ENCODE peak calls at places on chromosome 1, in seven cellular contexts. B, O, A, E, K, C and Y are unnamed samples.

GRCh38 chr1:6358144-6358624 is 35.4 kb downstream of the ACOT7 start:
- DNase-seq in O (no peak), B (no peak), A (no peak), E (no peak), C (no peak), K (no peak), Y (no peak)

GRCh38 chr1:8154621-8155052 is 128.5 kb upstream of the ERRFI1 start:
- DNase-seq in C (peak), E (peak), A (no peak), O (no peak), B (no peak), K (no peak), Y (no peak)

GRCh38 chr1:222464841-222465210 is 83.1 kb downstream of the HHIPL2 start:
- DNase-seq in E (peak), A (peak), O (peak), K (peak), C (peak), B (peak), Y (no peak)

GRCh38 chr1:77872645-77873044 is 15.8 kb upstream of the NEXN start:
- DNase-seq in C (no peak), E (no peak), O (no peak), K (no peak), B (no peak), A (no peak), Y (no peak)

GRCh38 chr1:100462291-100463040 is 75.5 kb upstream of the GPR88 start:
- DNase-seq in K (no peak), C (no peak), E (no peak), A (no peak), B (no peak), O (no peak), Y (no peak)

GRCh38 chr1:156727914-156728598 is at the start of gene METTL25B:
- DNase-seq in A (peak), C (peak), E (peak), O (peak), K (peak), B (peak), Y (peak)

GRCh38 chr1:98704474-98704873 is 43.0 kb downstream of the SNX7 start:
- DNase-seq in B (peak), E (no peak), C (no peak), K (no peak), O (no peak), A (no peak), Y (no peak)

GRCh38 chr1:80258659-80259058 is 1252.1 kb upstream of the ADGRL4 start:
- DNase-seq in A (no peak), B (no peak), C (no peak), K (no peak), O (no peak), E (no peak), Y (no peak)

GRCh38 chr1:236947794-236948193 is 56.4 kb downstream of the MT1HL1 start:
- DNase-seq in B (no peak), A (no peak), O (no peak), K (no peak), E (no peak), C (no peak), Y (no peak)

GRCh38 chr1:217418241-217418840 is 212.5 kb downstream of the GPATCH2 start:
- DNase-seq in A (no peak), O (no peak), K (no peak), E (no peak), B (no peak), C (no peak), Y (no peak)

GRCh38 chr1:27628712-27629111 is 6.3 kb downstream of the FGR start:
- DNase-seq in O (peak), B (no peak), K (no peak), E (no peak), A (no peak), C (no peak), Y (no peak)

GRCh38 chr1:1463312-1463711 is 8.3 kb upstream of the ATAD3B start:
- DNase-seq in B (no peak), K (no peak), C (no peak), A (no peak), O (no peak), E (no peak), Y (no peak)

GRCh38 chr1:178574345-178574744 is 61.4 kb downstream of the TEX35 start:
- DNase-seq in B (no peak), A (no peak), E (no peak), C (no peak), O (no peak), K (no peak), Y (no peak)

GRCh38 chr1:154497026-154497806 is 4.8 kb upstream of the TDRD10 start:
- DNase-seq in B (no peak), E (no peak), C (peak), O (no peak), K (no peak), A (no peak), Y (no peak)

GRCh38 chr1:25672763-25673409 is 56.3 kb downstream of the MAN1C1 start:
- DNase-seq in E (no peak), O (no peak), B (no peak), A (peak), K (no peak), C (no peak), Y (no peak)

GRCh38 chr1:25572708-25573590 is 29.5 kb downstream of the LDLRAP1 start:
- DNase-seq in E (no peak), K (peak), O (peak), C (peak), A (no peak), B (no peak), Y (no peak)

GRCh38 chr1:209008586-209008985 is 574.9 kb upstream of the CAMK1G start:
- DNase-seq in B (no peak), O (no peak), A (no peak), C (no peak), K (no peak), E (no peak), Y (no peak)

GRCh38 chr1:97190326-97190725 is 468.7 kb downstream of the PTBP2 start:
- DNase-seq in C (no peak), B (no peak), E (no peak), O (no peak), A (no peak), K (no peak), Y (no peak)

GRCh38 chr1:212601524-212601923 is 7.0 kb upstream of the ATF3 start:
- DNase-seq in E (no peak), A (no peak), C (no peak), B (no peak), K (no peak), O (no peak), Y (no peak)

GRCh38 chr1:239212841-239213240 is 173.5 kb upstream of the CHRM3 start:
- DNase-seq in K (peak), O (no peak), B (no peak), E (no peak), C (no peak), A (no peak), Y (no peak)

GRCh38 chr1:19339199-19339861 is 27.2 kb downstream of the SLC66A1 start:
- DNase-seq in K (no peak), O (no peak), A (no peak), C (no peak), E (no peak), B (no peak), Y (no peak)

GRCh38 chr1:93722081-93723031 is 40.7 kb upstream of the BCAR3 start:
- DNase-seq in C (no peak), E (no peak), A (peak), O (no peak), B (peak), K (no peak), Y (peak)

GRCh38 chr1:160108888-160109662 is 6.5 kb upstream of the ATP1A2 start:
- DNase-seq in E (no peak), C (peak), K (no peak), O (peak), A (no peak), B (no peak), Y (no peak)

GRCh38 chr1:58095183-58095582 is 451.3 kb downstream of the OMA1 start:
- DNase-seq in E (no peak), O (no peak), K (no peak), C (peak), A (no peak), B (no peak), Y (no peak)

GRCh38 chr1:174166530-174167328 is 7.4 kb downstream of the RABGAP1L start:
- DNase-seq in O (no peak), E (no peak), K (no peak), B (no peak), C (peak), A (no peak), Y (no peak)

GRCh38 chr1:47709302-47710074 is 271.6 kb downstream of the FOXD2 start:
- DNase-seq in C (no peak), E (no peak), A (no peak), O (peak), B (no peak), K (peak), Y (no peak)

GRCh38 chr1:31725777-31726535 is 22.1 kb upstream of the COL16A1 start:
- DNase-seq in E (no peak), A (peak), O (no peak), K (no peak), C (no peak), B (no peak), Y (no peak)

GRCh38 chr1:109910123-109910962 is at the start of gene CSF1:
- DNase-seq in A (peak), B (peak), O (peak), E (peak), C (peak), K (peak), Y (peak)

GRCh38 chr1:109913360-109913879 is 2.8 kb downstream of the CSF1 start:
- DNase-seq in A (no peak), K (no peak), C (no peak), E (no peak), B (no peak), O (no peak), Y (no peak)

GRCh38 chr1:109910963-109911798 is 532 bp downstream of the CSF1 start:
- DNase-seq in A (no peak), E (no peak), C (no peak), O (no peak), B (no peak), K (peak), Y (no peak)

GRCh38 chr1:109912873-109913272 is 2.2 kb downstream of the CSF1 start:
- DNase-seq in C (no peak), B (no peak), A (no peak), K (no peak), E (no peak), O (no peak), Y (no peak)

DNA sequence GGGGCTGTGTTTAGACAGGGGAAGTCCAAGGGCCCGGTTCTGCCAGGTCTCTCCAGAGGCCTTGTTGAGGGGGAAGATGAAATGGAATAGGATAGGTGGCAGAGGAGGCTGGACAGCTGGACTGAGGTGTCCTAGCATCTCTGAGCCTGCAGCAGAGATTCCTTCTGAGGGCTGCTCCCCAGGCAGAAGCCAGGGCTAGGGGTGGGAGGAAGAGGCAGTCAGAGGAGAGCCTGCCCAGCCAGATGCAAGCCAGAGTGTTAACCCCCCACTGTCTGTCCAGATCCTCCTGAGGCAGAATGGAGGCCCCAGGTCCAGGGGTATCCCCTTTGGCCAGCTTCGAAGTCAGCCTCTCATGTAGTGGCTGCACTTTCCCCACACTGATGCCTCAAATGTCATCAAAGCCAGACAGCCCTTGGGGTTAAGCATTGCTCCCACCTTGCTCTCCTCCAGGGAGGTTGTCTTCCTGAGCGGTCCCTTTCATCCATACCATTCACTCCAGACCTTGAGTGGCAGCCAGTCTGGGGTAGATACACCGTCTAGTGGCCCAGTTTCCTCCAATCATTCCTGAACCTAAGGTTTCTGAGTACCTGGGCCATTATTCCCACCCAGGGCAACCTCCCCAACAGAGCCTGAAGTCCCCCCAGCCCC is 1.7 kb downstream of the CSF1 start:
- DNase-seq in K (no peak), C (no peak), O (no peak), A (no peak), B (no peak), E (no peak), Y (no peak)
- H3K4me3 ChIP-seq in K (no peak), C (no peak), O (no peak), A (peak), B (peak), E (peak), Y (peak)

GRCh38 chr1:11037740-11038182 is 9.3 kb downstream of the MASP2 start:
- DNase-seq in A (peak), C (peak), K (peak), E (peak), B (peak), O (peak), Y (peak)
- TF ChIP-seq POLR2A in A (no peak), C (no peak), K (no peak), E (no peak), B (no peak), O (no peak), Y (no peak)

DNA sequence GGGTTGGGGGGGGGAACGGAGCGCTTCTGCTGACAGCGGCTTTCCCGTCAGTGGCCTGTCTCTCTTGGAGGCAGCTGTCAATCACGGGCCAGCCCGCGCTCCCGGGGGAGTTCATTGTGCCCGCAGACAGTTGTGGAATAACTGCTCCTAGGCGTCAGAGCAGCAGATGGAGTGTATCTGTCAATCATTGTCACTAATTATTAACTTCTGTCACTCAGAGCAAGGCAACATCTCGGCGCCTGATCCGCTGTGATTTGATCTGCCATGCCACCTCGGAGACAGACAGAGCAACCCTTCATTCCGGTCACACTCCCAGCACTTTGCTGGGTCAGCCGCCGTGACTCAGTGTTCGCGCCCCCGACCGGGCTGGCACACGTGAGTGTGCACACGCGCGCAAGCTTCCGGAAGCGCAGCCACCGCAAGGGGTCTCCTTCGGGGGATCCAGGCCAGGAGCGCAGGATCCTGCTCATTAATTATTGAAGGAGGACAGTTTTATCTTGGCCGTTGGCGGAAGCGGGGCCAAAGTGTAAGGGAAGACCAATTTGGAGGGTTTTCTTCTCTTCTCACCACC is 75.8 kb downstream of the RRAGC start:
- DNase-seq in C (peak), K (no peak), B (no peak), O (peak), E (no peak), A (no peak), Y (no peak)
- TF ChIP-seq CTCF in C (no peak), K (no peak), B (no peak), O (no peak), E (no peak), A (no peak), Y (no peak)

GRCh38 chr1:225152061-225152460 is 222.6 kb downstream of the DNAH14 start:
- DNase-seq in O (no peak), E (no peak), K (no peak), A (no peak), C (no peak), B (no peak), Y (no peak)

GRCh38 chr1:225158291-225158690 is 228.8 kb downstream of the DNAH14 start:
- DNase-seq in K (no peak), A (no peak), O (no peak), E (no peak), B (no peak), C (no peak), Y (no peak)

GRCh38 chr1:225156254-225156653 is 226.8 kb downstream of the DNAH14 start:
- DNase-seq in A (no peak), O (peak), E (no peak), C (no peak), K (no peak), B (no peak), Y (no peak)

GRCh38 chr1:225155555-225155954 is 226.1 kb downstream of the DNAH14 start:
- DNase-seq in A (no peak), E (no peak), O (no peak), K (no peak), C (no peak), B (no peak), Y (no peak)
- H3K4me3 ChIP-seq in A (no peak), E (no peak), O (no peak), K (no peak), C (no peak), B (no peak), Y (no peak)

GRCh38 chr1:198678301-198678836 is 39.5 kb downstream of the PTPRC start:
- DNase-seq in A (no peak), O (no peak), C (no peak), B (no peak), K (no peak), E (no peak), Y (no peak)

GRCh38 chr1:198679535-198680173 is 40.8 kb downstream of the PTPRC start:
- DNase-seq in K (no peak), E (no peak), A (peak), C (no peak), O (no peak), B (no peak), Y (no peak)

GRCh38 chr1:198680174-198680871 is 41.5 kb downstream of the PTPRC start:
- DNase-seq in A (no peak), C (no peak), E (no peak), K (no peak), O (no peak), B (no peak), Y (no peak)

GRCh38 chr1:198677027-198677426 is 38.2 kb downstream of the PTPRC start:
- DNase-seq in A (no peak), O (no peak), K (no peak), C (no peak), E (no peak), B (no peak), Y (no peak)

DNA sequence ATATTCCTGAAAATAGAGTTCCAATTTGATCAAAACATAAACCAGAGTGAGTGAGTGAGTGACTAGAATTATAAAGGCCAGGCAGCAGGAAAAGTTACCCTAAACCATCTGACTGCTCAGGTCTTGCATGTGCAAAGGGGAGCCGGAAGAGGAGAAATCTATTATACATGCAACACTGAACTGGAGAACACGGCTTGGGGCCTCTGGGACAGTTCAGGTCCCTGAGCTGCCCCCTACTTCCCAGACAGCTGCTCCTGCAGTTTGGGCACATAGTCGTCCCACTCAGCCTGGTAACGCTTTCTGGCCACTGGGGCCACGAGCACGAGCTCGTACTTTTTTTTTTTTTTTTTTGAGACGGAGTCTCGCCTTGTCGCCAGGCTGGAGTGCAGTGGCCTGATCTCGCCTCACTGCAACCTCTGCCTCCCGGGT is 40.1 kb downstream of the PTPRC start:
- DNase-seq in E (no peak), A (no peak), K (no peak), O (no peak), C (no peak), B (no peak), Y (no peak)
- TF ChIP-seq POLR2A in E (no peak), A (no peak), K (no peak), O (no peak), C (no peak), B (no peak), Y (no peak)